ENCODE peak calls at places on chromosome 21, in six cellular contexts. N is CD8-positive, alpha-beta T cell; Y is AG04449; G is activated CD8-positive, alpha-beta T cell treated with anti-CD3 and anti-CD28 coated beads, Interleukin-2, amount 10 ng/mL, durations not matched to agents 7 days and 5 days; Q is left ventricle myocardium inferior; X is GM04504. R is an unnamed sample.

GRCh38 chr21:34952701-34953100 is 96.4 kb downstream of the RUNX1 start:
- DNase-seq in Q (no peak), X (no peak), N (no peak), G (no peak), Y (no peak), R (no peak)

GRCh38 chr21:39924577-39925308 is 57.5 kb downstream of the PCP4 start:
- DNase-seq in G (no peak), Y (no peak), N (no peak), Q (no peak), X (no peak), R (no peak)

GRCh38 chr21:39258207-39258606 is 55.2 kb downstream of the BRWD1 start:
- DNase-seq in G (no peak), X (no peak), N (no peak), Y (no peak), Q (no peak), R (no peak)

GRCh38 chr21:32320059-32320458 is 21.4 kb downstream of the MRAP start:
- DNase-seq in G (no peak), N (no peak), Q (no peak), Y (no peak), X (no peak), R (no peak)

GRCh38 chr21:35652872-35653271 is 407.5 kb downstream of the SETD4 start:
- DNase-seq in N (no peak), Y (no peak), Q (no peak), G (no peak), X (no peak), R (no peak)

GRCh38 chr21:39849014-39849655 is 18.1 kb upstream of the PCP4 start:
- DNase-seq in Q (no peak), Y (no peak), X (no peak), N (no peak), G (no peak), R (no peak)

GRCh38 chr21:39788383-39788782 is 43.4 kb downstream of the IGSF5 start:
- DNase-seq in G (no peak), N (no peak), Y (peak; percentile 5), X (peak; percentile 14), Q (peak; percentile 72), R (no peak)

GRCh38 chr21:18000961-18001522 is 181.9 kb upstream of the C21orf91 start:
- DNase-seq in Y (no peak), G (no peak), N (no peak), Q (no peak), X (no peak), R (no peak)

GRCh38 chr21:45280178-45280821 is 7.4 kb downstream of the POFUT2 start:
- DNase-seq in N (no peak), Q (no peak), X (no peak), Y (no peak), G (no peak), R (no peak)

GRCh38 chr21:25031750-25032149 is 575.5 kb downstream of the MRPL39 start:
- DNase-seq in G (no peak), X (no peak), Q (no peak), Y (no peak), N (no peak), R (no peak)

GRCh38 chr21:34213959-34214358 is 140.6 kb downstream of the MRPS6 start:
- DNase-seq in N (no peak), Y (no peak), G (no peak), Q (no peak), X (no peak), R (no peak)

GRCh38 chr21:34020934-34021553 is 52.3 kb upstream of the MRPS6 start:
- DNase-seq in G (no peak), Q (no peak), X (no peak), N (no peak), Y (no peak), R (no peak)

GRCh38 chr21:42555756-42556438 is 42.2 kb downstream of the SLC37A1 start:
- DNase-seq in N (no peak), X (no peak), Y (no peak), Q (no peak), G (no peak), R (no peak)

GRCh38 chr21:42593007-42593814 is 60.2 kb upstream of the PDE9A start:
- DNase-seq in Q (peak; percentile 58), G (peak; percentile 79), X (peak; percentile 3), N (peak; percentile 67), Y (no peak), R (peak; percentile 68)

GRCh38 chr21:39114871-39115658 is 68.2 kb downstream of the PSMG1 start:
- DNase-seq in Q (no peak), X (no peak), G (no peak), Y (no peak), N (no peak), R (no peak)

GRCh38 chr21:32994305-32994704 is 31.4 kb upstream of the OLIG2 start:
- DNase-seq in Q (no peak), N (no peak), Y (no peak), X (peak; percentile 3), G (no peak), R (no peak)

GRCh38 chr21:42056468-42056867 is 14.6 kb upstream of the UMODL1 start:
- DNase-seq in Q (no peak), N (no peak), Y (no peak), X (no peak), G (no peak), R (no peak)

GRCh38 chr21:43740497-43741156 is 21.7 kb downstream of the PDXK start:
- DNase-seq in Y (no peak), Q (no peak), X (peak; percentile 35), N (no peak), G (no peak), R (peak; percentile 43)

GRCh38 chr21:44700101-44701022 is 3.4 kb downstream of the KRTAP10-12 start:
- DNase-seq in Q (no peak), N (peak; percentile 0), G (peak; percentile 6), Y (no peak), X (no peak), R (no peak)

GRCh38 chr21:40029888-40030287 is 162.7 kb downstream of the PCP4 start:
- DNase-seq in Q (no peak), Y (no peak), G (no peak), X (no peak), N (no peak), R (no peak)

GRCh38 chr21:15893902-15894301 is 164.1 kb downstream of the USP25 start:
- DNase-seq in N (no peak), Q (no peak), X (no peak), Y (no peak), G (no peak), R (no peak)

GRCh38 chr21:40272037-40272436 is 404.8 kb downstream of the PCP4 start:
- DNase-seq in N (no peak), Y (no peak), X (no peak), Q (no peak), G (no peak), R (no peak)

GRCh38 chr21:21019681-21020080 is 21.5 kb downstream of the NCAM2 start:
- DNase-seq in Q (no peak), Y (no peak), G (no peak), N (no peak), X (no peak), R (no peak)

GRCh38 chr21:35622612-35623011 is 437.7 kb downstream of the SETD4 start:
- DNase-seq in Y (no peak), G (no peak), N (no peak), Q (no peak), X (no peak), R (no peak)

GRCh38 chr21:36860736-36861594 is 105.5 kb downstream of the HLCS start:
- DNase-seq in Y (peak; percentile 49), N (no peak), G (no peak), X (no peak), Q (no peak), R (no peak)

GRCh38 chr21:44596068-44596725 is 3.9 kb upstream of the KRTAP10-6 start:
- DNase-seq in X (no peak), Y (no peak), N (no peak), G (no peak), Q (no peak), R (no peak)

GRCh38 chr21:34191876-34192275 is 118.5 kb downstream of the MRPS6 start:
- DNase-seq in G (no peak), X (no peak), Y (no peak), N (no peak), Q (no peak), R (no peak)

GRCh38 chr21:29433366-29434059 is 134.8 kb downstream of the BACH1 start:
- DNase-seq in Y (peak; percentile 17), X (no peak), G (no peak), Q (no peak), N (no peak), R (no peak)

GRCh38 chr21:45528028-45528705 is 14.1 kb downstream of the SLC19A1 start:
- DNase-seq in Q (peak; percentile 9), Y (no peak), N (no peak), G (no peak), X (no peak), R (no peak)

GRCh38 chr21:36584980-36585940 is 105.3 kb upstream of the CLDN14 start:
- DNase-seq in X (no peak), Y (no peak), G (peak; percentile 23), Q (no peak), N (peak; percentile 16), R (peak; percentile 4)

GRCh38 chr21:15986277-15986676 is 256.5 kb downstream of the USP25 start:
- DNase-seq in N (no peak), X (no peak), Q (no peak), Y (no peak), G (no peak), R (no peak)

GRCh38 chr21:17334478-17334877 is 178.4 kb upstream of the CXADR start:
- DNase-seq in Q (no peak), Y (no peak), N (no peak), G (no peak), X (no peak), R (no peak)

GRCh38 chr21:41366522-41367151 is 4.8 kb downstream of the MX2 start:
- DNase-seq in G (no peak), X (peak; percentile 64), Q (no peak), Y (peak; percentile 29), N (peak; percentile 11), R (no peak)

GRCh38 chr21:43797415-43797814 is 8.0 kb downstream of the RRP1 start:
- DNase-seq in N (no peak), G (no peak), Q (no peak), X (no peak), Y (no peak), R (no peak)

GRCh38 chr21:45511661-45512431 is 30.4 kb downstream of the SLC19A1 start:
- DNase-seq in Y (no peak), X (no peak), G (no peak), Q (peak; percentile 10), N (no peak), R (no peak)

GRCh38 chr21:41684381-41685245 is 82.2 kb downstream of the RIPK4 start:
- DNase-seq in Y (peak; percentile 23), X (peak; percentile 53), N (no peak), G (no peak), Q (no peak), R (no peak)